ENCODE peak calls at places on chromosomes 3 and 15, in seven cellular contexts. W is upper lobe of left lung, C is astrocyte of the cerebellum, Y is neural crest cell, M is cardiac muscle cell, R is GM12864, H is nephron progenitor cell. F is an unnamed sample.

GRCh38 chr15:70451861-70452653 is 311.3 kb downstream of the UACA start:
- DNase-seq in W (no peak), R (no peak), Y (no peak), H (peak), M (no peak), C (no peak), F (no peak)

GRCh38 chr15:55917881-55918296 is 75.5 kb downstream of the NEDD4 start:
- DNase-seq in M (peak), R (no peak), W (no peak), H (no peak), Y (no peak), C (peak), F (peak)

GRCh38 chr15:101501703-101502373 is 12.3 kb upstream of the PCSK6 start:
- DNase-seq in C (no peak), Y (peak), H (peak), M (peak), W (no peak), R (no peak), F (no peak)

GRCh38 chr3:31448035-31448881 is 84.5 kb upstream of the STT3B start:
- DNase-seq in W (peak), Y (no peak), C (no peak), M (peak), H (no peak), R (peak), F (no peak)

GRCh38 chr3:55487376-55488241 is 503 bp upstream of the WNT5A start:
- DNase-seq in Y (peak), H (peak), W (peak), M (peak), R (no peak), C (no peak), F (no peak)

GRCh38 chr3:155970406-155970805 is 100.0 kb downstream of the GMPS start:
- DNase-seq in M (no peak), R (no peak), W (no peak), Y (no peak), H (no peak), C (no peak), F (no peak)

GRCh38 chr3:33722626-33723370 is 4.7 kb upstream of the CLASP2 start:
- DNase-seq in H (no peak), W (no peak), R (no peak), M (peak), C (no peak), Y (no peak), F (no peak)

GRCh38 chr3:69079269-69080159 is 651 bp downstream of the UBA3 start:
- DNase-seq in Y (peak), R (no peak), H (peak), W (peak), M (no peak), C (no peak), F (no peak)

GRCh38 chr3:13877911-13878710 is 1.8 kb downstream of the WNT7A start:
- DNase-seq in Y (no peak), W (peak), H (peak), R (no peak), M (no peak), C (no peak), F (no peak)

GRCh38 chr3:170689218-170689874 is 103.5 kb upstream of the SLC7A14 start:
- DNase-seq in R (no peak), Y (no peak), H (no peak), W (no peak), C (peak), M (peak), F (peak)

GRCh38 chr3:151901282-151901945 is 28.0 kb downstream of the SUCNR1 start:
- DNase-seq in W (no peak), M (no peak), C (no peak), Y (no peak), R (no peak), H (no peak), F (no peak)

GRCh38 chr3:134373278-134373941 is 837 bp downstream of the AMOTL2 start:
- DNase-seq in R (no peak), M (peak), W (peak), H (peak), C (peak), Y (peak), F (no peak)

GRCh38 chr15:68559342-68560310 is 19.2 kb upstream of the CORO2B start:
- DNase-seq in H (peak), R (no peak), M (peak), W (peak), Y (peak), C (peak), F (no peak)

GRCh38 chr15:64507293-64507802 is 47.0 kb downstream of the ZNF609 start:
- DNase-seq in Y (no peak), R (peak), H (peak), M (peak), C (peak), W (no peak), F (peak)

GRCh38 chr3:184186184-184186901 is at the start of gene ABCF3:
- DNase-seq in R (no peak), Y (no peak), C (no peak), W (peak), H (no peak), M (peak), F (no peak)

GRCh38 chr3:140771030-140771677 is 93.3 kb downstream of the TRIM42 start:
- DNase-seq in C (no peak), R (no peak), H (no peak), M (no peak), W (no peak), Y (no peak), F (no peak)

GRCh38 chr15:77419050-77419835 is 661 bp downstream of the PEAK1 start:
- DNase-seq in M (peak), W (no peak), H (peak), C (no peak), Y (peak), R (no peak), F (no peak)

GRCh38 chr15:38187646-38188313 is 64.9 kb upstream of the SPRED1 start:
- DNase-seq in M (no peak), C (no peak), R (no peak), W (no peak), Y (no peak), H (peak), F (no peak)

GRCh38 chr3:53690521-53690920 is 155.7 kb downstream of the CHDH start:
- DNase-seq in Y (no peak), M (no peak), W (no peak), R (no peak), C (no peak), H (no peak), F (no peak)

GRCh38 chr15:72616491-72617210 is 37.8 kb upstream of the GOLGA6B start:
- DNase-seq in C (no peak), M (peak), H (no peak), R (no peak), W (no peak), Y (no peak), F (no peak)

GRCh38 chr3:114093001-114093350 is 36.4 kb downstream of the QTRT2 start:
- DNase-seq in Y (no peak), R (no peak), C (no peak), W (no peak), H (no peak), M (no peak), F (no peak)
- TF ChIP-seq CTCF in Y (no peak), R (no peak), C (no peak), W (no peak), H (no peak), M (no peak), F (no peak)

GRCh38 chr3:99532246-99532645 is 106.1 kb upstream of the COL8A1 start:
- DNase-seq in C (peak), R (peak), Y (peak), M (peak), H (peak), W (no peak), F (no peak)
- TF ChIP-seq CTCF in C (peak), R (peak), Y (peak), M (peak), H (peak), W (peak), F (peak)

GRCh38 chr3:43895573-43895972 is 204.8 kb downstream of the ABHD5 start:
- DNase-seq in R (no peak), W (no peak), M (no peak), Y (no peak), H (no peak), C (no peak), F (no peak)

GRCh38 chr3:43894176-43895049 is 203.7 kb downstream of the ABHD5 start:
- DNase-seq in W (peak), M (peak), H (peak), R (peak), C (peak), Y (peak), F (no peak)

GRCh38 chr3:43892535-43892934 is 201.8 kb downstream of the ABHD5 start:
- DNase-seq in W (no peak), R (peak), C (no peak), Y (no peak), M (no peak), H (peak), F (no peak)

GRCh38 chr3:43893721-43894120 is 203.0 kb downstream of the ABHD5 start:
- DNase-seq in H (no peak), R (no peak), M (no peak), W (no peak), C (no peak), Y (no peak), F (no peak)

GRCh38 chr3:43892061-43892460 is 201.3 kb downstream of the ABHD5 start:
- DNase-seq in H (no peak), Y (no peak), M (no peak), W (no peak), C (no peak), R (no peak), F (no peak)
- TF ChIP-seq CTCF in H (no peak), Y (no peak), M (no peak), W (no peak), C (no peak), R (no peak), F (no peak)

GRCh38 chr3:105368575-105369500 is 2.1 kb downstream of the ALCAM start:
- DNase-seq in C (no peak), H (peak), W (peak), Y (peak), R (peak), M (peak), F (no peak)

GRCh38 chr3:105365536-105366301 is 990 bp upstream of the ALCAM start:
- DNase-seq in Y (no peak), C (no peak), R (no peak), M (peak), W (no peak), H (peak), F (no peak)

GRCh38 chr3:105367063-105367405 is 325 bp downstream of the ALCAM start:
- DNase-seq in W (peak), Y (peak), R (no peak), C (no peak), M (no peak), H (peak), F (no peak)

GRCh38 chr3:105366302-105367062 is at the start of gene ALCAM:
- DNase-seq in Y (peak), R (peak), H (peak), C (peak), M (peak), W (peak), F (peak)

DNA sequence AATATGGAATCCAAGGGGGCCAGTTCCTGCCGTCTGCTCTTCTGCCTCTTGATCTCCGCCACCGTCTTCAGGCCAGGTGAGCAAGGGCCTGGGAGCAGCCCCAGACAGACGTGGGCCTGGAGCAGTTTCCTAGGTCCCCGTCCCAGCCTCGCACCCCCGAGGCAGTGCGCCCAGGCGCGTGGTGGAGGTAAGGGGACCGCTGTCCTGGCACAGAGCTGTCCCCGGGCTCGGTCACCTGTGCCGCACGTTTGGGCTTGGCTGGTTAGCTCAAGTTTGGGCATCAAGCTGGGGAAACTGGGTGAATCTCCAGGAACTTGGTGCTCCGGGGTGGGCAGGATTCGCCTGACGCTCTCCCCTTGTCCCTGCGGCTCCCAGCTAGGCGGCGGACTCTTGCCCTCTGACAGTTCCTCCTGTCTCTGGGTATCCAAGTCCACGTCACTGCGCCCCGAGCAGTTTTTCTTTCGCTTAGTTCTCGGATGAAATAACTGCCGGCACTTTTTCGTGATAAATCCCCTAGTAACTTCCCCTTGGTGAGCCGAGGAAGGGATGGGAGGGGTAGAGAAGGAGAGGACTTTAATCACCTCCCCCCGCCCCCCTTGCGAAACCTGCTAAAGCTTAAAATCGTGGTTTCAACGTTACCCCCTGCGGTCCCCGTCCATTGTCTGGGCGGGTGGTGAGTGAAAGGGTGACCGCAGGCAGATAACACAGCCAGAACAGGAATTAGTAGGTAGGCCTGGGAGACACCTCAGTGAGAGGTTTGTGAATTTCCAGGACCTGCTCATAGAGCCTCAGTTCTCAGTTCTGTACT is 901 bp downstream of the ALCAM start:
- DNase-seq in Y (peak), W (peak), R (peak), C (no peak), H (peak), M (peak), F (no peak)
- TF ChIP-seq CTCF in Y (no peak), W (no peak), R (no peak), C (no peak), H (no peak), M (no peak), F (peak)

DNA sequence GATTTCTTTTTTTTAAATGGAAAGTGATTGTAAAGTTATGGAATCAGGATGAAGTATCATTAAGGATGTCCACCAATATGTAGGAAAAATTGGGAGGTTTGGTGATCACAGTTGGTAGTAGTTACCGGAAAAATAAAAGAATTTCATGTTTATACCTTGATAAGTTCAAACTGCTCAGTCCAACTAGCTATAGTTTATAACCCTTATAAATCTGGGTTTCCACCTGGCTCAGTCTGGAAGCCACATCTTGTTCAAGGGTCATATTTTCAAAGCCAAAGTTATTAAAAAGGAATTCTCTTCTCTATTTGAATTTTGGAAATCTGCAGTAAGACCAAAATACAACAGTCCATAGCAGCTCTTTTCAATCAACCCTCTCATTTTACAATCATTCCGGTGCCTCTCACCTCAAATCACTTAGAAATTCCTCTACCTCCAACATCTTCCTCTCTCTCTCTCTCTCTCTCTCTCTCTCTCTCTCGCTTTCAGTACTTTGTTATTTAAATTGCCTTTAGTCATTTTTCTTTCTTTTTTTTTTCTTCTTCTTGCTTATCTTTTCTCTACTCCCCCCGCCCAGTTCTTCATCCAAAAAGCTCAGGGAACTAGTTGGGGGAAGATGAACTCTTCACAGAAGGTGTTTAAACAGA is 186.2 kb upstream of the TBC1D5 start:
- DNase-seq in W (no peak), M (no peak), R (no peak), C (no peak), H (no peak), Y (no peak), F (no peak)
- TF ChIP-seq CTCF in W (no peak), M (no peak), R (no peak), C (no peak), H (no peak), Y (no peak), F (no peak)

GRCh38 chr15:80745888-80746287 is 33.3 kb upstream of the CEMIP start:
- DNase-seq in W (no peak), M (no peak), C (no peak), R (no peak), Y (no peak), H (no peak), F (no peak)

GRCh38 chr15:80752204-80752603 is 27.0 kb upstream of the CEMIP start:
- DNase-seq in C (no peak), M (no peak), H (no peak), W (no peak), R (no peak), Y (no peak), F (no peak)

GRCh38 chr15:80750591-80750990 is 28.6 kb upstream of the CEMIP start:
- DNase-seq in C (peak), W (no peak), H (no peak), Y (no peak), M (no peak), R (no peak), F (no peak)

GRCh38 chr15:80747317-80748053 is 31.7 kb upstream of the CEMIP start:
- DNase-seq in M (no peak), Y (peak), W (peak), C (no peak), R (no peak), H (peak), F (no peak)

DNA sequence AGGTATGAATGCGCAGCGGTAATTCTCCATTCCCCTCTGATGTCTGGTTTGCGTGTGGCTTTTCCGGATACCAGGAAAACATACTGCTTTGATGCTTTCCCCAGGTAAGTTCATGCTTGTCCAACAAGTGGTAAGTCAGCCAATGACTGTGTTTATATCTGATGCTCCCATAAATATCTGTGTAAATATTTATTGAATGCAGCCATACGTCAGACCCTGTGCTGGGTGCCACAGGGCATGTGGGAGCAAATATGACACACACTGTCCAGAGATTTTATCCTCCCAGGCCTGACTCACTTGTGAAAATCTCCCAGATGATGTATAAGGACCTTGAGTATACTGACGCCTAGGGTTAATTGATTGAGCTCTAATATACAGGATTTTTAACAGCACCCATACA is 29.6 kb upstream of the CEMIP start:
- DNase-seq in C (no peak), R (no peak), W (no peak), H (no peak), M (no peak), Y (no peak), F (no peak)
- TF ChIP-seq CTCF in C (no peak), R (no peak), W (no peak), H (no peak), M (no peak), Y (no peak), F (no peak)

GRCh38 chr3:172982731-172983364 is 158.2 kb downstream of the SPATA16 start:
- DNase-seq in H (no peak), W (no peak), M (peak), C (no peak), R (no peak), Y (no peak), F (no peak)
- TF ChIP-seq CTCF in H (peak), W (no peak), M (peak), C (no peak), R (no peak), Y (peak), F (no peak)

F was measured in AG04449.